ENCODE peak calls at places on chromosomes 6 and 20, in five cellular contexts. K, I, E, J and V are unnamed samples.
A peak's percentile ranks its signal among the peaks of the same experiment; 100 is the strongest.

GRCh38 chr6:136950436-136950835 is 28.3 kb downstream of the SLC35D3 start:
- DNase-seq in K (no peak), I (no peak), E (no peak), J (no peak), V (no peak)

GRCh38 chr20:46332373-46333135 is 24.3 kb upstream of the CDH22 start:
- DNase-seq in K (no peak), I (no peak), E (no peak), J (no peak), V (peak; percentile 85)

GRCh38 chr6:135651964-135652755 is 154.6 kb upstream of the AHI1 start:
- DNase-seq in K (no peak), I (no peak), E (no peak), J (no peak), V (no peak)

GRCh38 chr6:5401845-5402738 is 140.8 kb downstream of the FARS2 start:
- DNase-seq in K (no peak), I (peak; percentile 56), E (no peak), J (no peak), V (no peak)

GRCh38 chr6:90220273-90220672 is 76.4 kb downstream of the BACH2 start:
- DNase-seq in K (no peak), I (no peak), E (no peak), J (no peak), V (no peak)

GRCh38 chr20:6277661-6278060 is 154.8 kb upstream of the FERMT1 start:
- DNase-seq in K (no peak), I (peak; percentile 37), E (no peak), J (no peak), V (no peak)

GRCh38 chr20:47453167-47453782 is 48.4 kb upstream of the NCOA3 start:
- DNase-seq in K (no peak), I (peak; percentile 79), E (no peak), J (no peak), V (no peak)

GRCh38 chr6:56890683-56891429 is 64.1 kb upstream of the BEND6 start:
- DNase-seq in K (no peak), I (peak; percentile 88), E (no peak), J (no peak), V (no peak)

GRCh38 chr20:3896853-3897252 is 7.7 kb downstream of the PANK2 start:
- DNase-seq in K (no peak), I (no peak), E (no peak), J (no peak), V (no peak)

GRCh38 chr6:26216015-26216885 is 129.0 kb downstream of the HFE start:
- DNase-seq in K (peak; percentile 56), I (peak; percentile 98), E (peak; percentile 84), J (no peak), V (no peak)

GRCh38 chr20:63494420-63495166 is 4.3 kb downstream of the EEF1A2 start:
- DNase-seq in K (no peak), I (no peak), E (no peak), J (no peak), V (no peak)

GRCh38 chr6:153994811-153995210 is 44.2 kb upstream of the OPRM1 start:
- DNase-seq in K (no peak), I (no peak), E (no peak), J (no peak), V (no peak)

GRCh38 chr20:10639762-10640556 is 33.8 kb downstream of the JAG1 start:
- DNase-seq in K (no peak), I (no peak), E (no peak), J (no peak), V (no peak)
- H3K36me3 ChIP-seq in K (no peaks in the 10 kb centered on the region), I (peaks cover 63% of the 10 kb centered on the region), E (peaks cover 33% of the 10 kb centered on the region), J (peaks cover 64% of the 10 kb centered on the region), V (peaks cover 3% of the 10 kb centered on the region)

GRCh38 chr6:132300323-132300949 is 100.8 kb downstream of the MOXD1 start:
- DNase-seq in K (no peak), I (peak; percentile 77), E (peak; percentile 29), J (no peak), V (peak; percentile 23)
- H3K4me3 ChIP-seq in K (no peak overlapping the region), I (no peak overlapping the region), E (no peak overlapping the region), J (no peak overlapping the region), V (no peak overlapping the region)

GRCh38 chr6:160882741-160883340 is 108.7 kb upstream of the MAP3K4 start:
- DNase-seq in K (no peak), I (peak; percentile 33), E (no peak), J (no peak), V (no peak)

GRCh38 chr6:160882019-160882418 is 109.5 kb upstream of the MAP3K4 start:
- DNase-seq in K (no peak), I (no peak), E (no peak), J (no peak), V (no peak)

GRCh38 chr6:160883999-160884398 is 107.6 kb upstream of the MAP3K4 start:
- DNase-seq in K (no peak), I (no peak), E (no peak), J (no peak), V (no peak)

GRCh38 chr6:160881409-160881808 is 110.2 kb upstream of the MAP3K4 start:
- DNase-seq in K (no peak), I (no peak), E (no peak), J (no peak), V (no peak)

DNA sequence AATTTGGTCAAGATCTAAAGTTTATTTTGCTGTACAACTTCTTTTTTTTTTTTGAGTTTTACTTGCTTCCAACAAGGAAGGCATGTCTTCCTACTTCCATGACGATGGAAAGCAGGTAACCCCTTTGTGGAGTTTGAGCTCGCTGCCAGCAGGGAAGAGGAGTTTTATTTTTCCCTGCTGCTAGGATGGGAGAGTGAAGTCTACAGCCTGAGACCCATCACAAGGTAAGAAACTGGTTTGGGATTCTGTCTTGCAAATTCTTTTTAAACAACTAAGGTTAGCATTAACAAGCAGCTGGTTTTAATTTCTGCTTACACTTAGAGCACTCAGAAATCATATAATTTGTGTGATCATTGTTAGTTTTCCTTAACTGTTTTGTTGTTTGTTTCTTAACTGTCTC is 108.0 kb upstream of the MAP3K4 start:
- DNase-seq in K (no peak), I (no peak), E (no peak), J (no peak), V (no peak)
- H3K36me3 ChIP-seq in K (no peaks in the 10 kb centered on the region), I (no peaks in the 10 kb centered on the region), E (no peaks in the 10 kb centered on the region), J (no peaks in the 10 kb centered on the region), V (no peaks in the 10 kb centered on the region)

DNA sequence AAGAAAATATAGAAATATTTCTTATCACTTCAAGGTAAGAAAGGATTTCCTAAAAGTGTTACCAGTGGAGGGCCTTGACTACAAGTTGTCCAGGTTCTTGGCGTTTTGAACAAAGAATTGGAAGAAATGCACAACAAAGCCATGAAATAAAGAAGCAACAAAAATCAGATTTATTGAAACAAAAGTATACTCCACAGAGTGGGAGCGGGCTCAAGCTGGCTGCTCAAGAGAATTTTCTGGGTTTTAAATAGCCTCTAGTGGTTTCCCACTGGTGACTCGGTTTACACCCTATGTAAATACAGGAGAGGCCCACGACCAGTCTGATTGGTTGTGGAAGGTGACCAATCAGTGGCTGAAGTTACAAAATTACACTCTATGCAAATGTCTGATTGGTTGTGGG is 64.2 kb downstream of the SAMD3 start:
- DNase-seq in K (no peak), I (no peak), E (no peak), J (no peak), V (no peak)
- H3K4me3 ChIP-seq in K (no peak overlapping the region), I (no peak overlapping the region), E (no peak overlapping the region), J (no peak overlapping the region), V (no peak overlapping the region)

DNA sequence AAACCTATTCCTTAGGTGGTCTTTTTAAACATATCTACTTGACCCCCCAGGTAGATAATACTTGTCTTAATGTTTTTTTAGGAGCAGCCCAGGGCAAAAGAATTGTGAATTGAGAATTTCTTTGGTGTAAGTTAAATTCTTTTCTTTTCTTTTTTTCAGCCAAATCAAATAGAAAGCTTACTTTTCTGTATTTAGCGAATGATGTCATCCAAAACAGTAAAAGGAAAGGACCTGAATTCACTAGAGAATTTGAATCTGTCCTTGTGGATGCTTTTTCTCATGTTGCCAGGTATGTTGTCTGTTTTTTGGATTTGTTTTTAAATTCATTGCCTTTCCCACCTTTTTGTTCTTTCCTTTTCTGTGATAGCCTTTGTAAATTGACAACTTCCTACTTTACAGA is 6.7 kb downstream of the RPRD1B start:
- DNase-seq in K (no peak), I (no peak), E (no peak), J (no peak), V (no peak)
- H3K36me3 ChIP-seq in K (peaks cover 15% of the 10 kb centered on the region), I (peaks cover 32% of the 10 kb centered on the region), E (peaks cover 3% of the 10 kb centered on the region), J (peaks cover 74% of the 10 kb centered on the region), V (peaks cover 83% of the 10 kb centered on the region)